ENCODE peak calls at places on chromosomes 12 and 14, in eight cellular contexts. One of them, this sample, is unnamed.

GRCh38 chr14:94393474-94393873 is 5.1 kb upstream of the SERPINA1 start:
- DNase-seq in astrocyte: no peak
- DNase-seq in CD8-positive, alpha-beta T cell: no peak
- DNase-seq in colonic mucosa: no peak
- DNase-seq in AG09309: no peak
- DNase-seq in brain microvascular endothelial cell: no peak
- DNase-seq in right atrium auricular region: no peak
- DNase-seq in uterus: no peak
- DNase-seq in this sample: no peak

GRCh38 chr12:42458575-42458974 is 131.0 kb downstream of the PRICKLE1 start:
- DNase-seq in astrocyte: no peak
- DNase-seq in CD8-positive, alpha-beta T cell: no peak
- DNase-seq in colonic mucosa: no peak
- DNase-seq in AG09309: no peak
- DNase-seq in brain microvascular endothelial cell: no peak
- DNase-seq in right atrium auricular region: no peak
- DNase-seq in uterus: no peak
- DNase-seq in this sample: no peak

GRCh38 chr12:108773798-108774788 is 42.8 kb upstream of the CORO1C start:
- DNase-seq in astrocyte: peak
- DNase-seq in CD8-positive, alpha-beta T cell: no peak
- DNase-seq in colonic mucosa: peak
- DNase-seq in AG09309: peak
- DNase-seq in brain microvascular endothelial cell: peak
- DNase-seq in right atrium auricular region: peak
- DNase-seq in uterus: peak
- DNase-seq in this sample: peak

GRCh38 chr12:108825205-108825950 is 32.0 kb downstream of the SSH1 start:
- DNase-seq in astrocyte: peak
- DNase-seq in CD8-positive, alpha-beta T cell: no peak
- DNase-seq in colonic mucosa: no peak
- DNase-seq in AG09309: no peak
- DNase-seq in brain microvascular endothelial cell: no peak
- DNase-seq in right atrium auricular region: no peak
- DNase-seq in uterus: no peak
- DNase-seq in this sample: no peak

GRCh38 chr12:75011120-75011519 is 198.5 kb downstream of the KCNC2 start:
- DNase-seq in astrocyte: no peak
- DNase-seq in CD8-positive, alpha-beta T cell: no peak
- DNase-seq in colonic mucosa: no peak
- DNase-seq in AG09309: no peak
- DNase-seq in brain microvascular endothelial cell: no peak
- DNase-seq in right atrium auricular region: no peak
- DNase-seq in uterus: no peak
- DNase-seq in this sample: no peak

GRCh38 chr12:95943231-95943842 is at the start of gene AMDHD1:
- DNase-seq in astrocyte: peak
- DNase-seq in CD8-positive, alpha-beta T cell: peak
- DNase-seq in colonic mucosa: peak
- DNase-seq in AG09309: no peak
- DNase-seq in brain microvascular endothelial cell: peak
- DNase-seq in right atrium auricular region: no peak
- DNase-seq in uterus: peak
- DNase-seq in this sample: peak

GRCh38 chr14:95953111-95953724 is 76.6 kb downstream of the TUNAR start:
- DNase-seq in astrocyte: no peak
- DNase-seq in CD8-positive, alpha-beta T cell: no peak
- DNase-seq in colonic mucosa: no peak
- DNase-seq in AG09309: no peak
- DNase-seq in brain microvascular endothelial cell: peak
- DNase-seq in right atrium auricular region: no peak
- DNase-seq in uterus: no peak
- DNase-seq in this sample: no peak

GRCh38 chr14:61574514-61574807 is 120.9 kb upstream of the HIF1A start:
- DNase-seq in astrocyte: no peak
- DNase-seq in CD8-positive, alpha-beta T cell: no peak
- DNase-seq in colonic mucosa: no peak
- DNase-seq in AG09309: no peak
- DNase-seq in brain microvascular endothelial cell: no peak
- DNase-seq in right atrium auricular region: no peak
- DNase-seq in uterus: no peak
- DNase-seq in this sample: no peak

GRCh38 chr12:118034429-118035193 is 18.1 kb downstream of the RFC5 start:
- DNase-seq in astrocyte: peak
- DNase-seq in CD8-positive, alpha-beta T cell: no peak
- DNase-seq in colonic mucosa: peak
- DNase-seq in AG09309: peak
- DNase-seq in brain microvascular endothelial cell: peak
- DNase-seq in right atrium auricular region: no peak
- DNase-seq in uterus: no peak
- DNase-seq in this sample: no peak

GRCh38 chr14:64682173-64682710 is 22.0 kb upstream of the PLEKHG3 start:
- DNase-seq in astrocyte: peak
- DNase-seq in CD8-positive, alpha-beta T cell: no peak
- DNase-seq in colonic mucosa: peak
- DNase-seq in AG09309: peak
- DNase-seq in brain microvascular endothelial cell: peak
- DNase-seq in right atrium auricular region: peak
- DNase-seq in uterus: peak
- DNase-seq in this sample: peak
- TF ChIP-seq CTCF in astrocyte: no peak
- TF ChIP-seq CTCF in CD8-positive, alpha-beta T cell: no peak
- TF ChIP-seq CTCF in colonic mucosa: no peak
- TF ChIP-seq CTCF in AG09309: no peak
- TF ChIP-seq CTCF in brain microvascular endothelial cell: no peak
- TF ChIP-seq CTCF in right atrium auricular region: no peak
- TF ChIP-seq CTCF in uterus: no peak
- TF ChIP-seq CTCF in this sample: no peak

GRCh38 chr12:51217133-51217967 is 512 bp downstream of the POU6F1 start:
- DNase-seq in astrocyte: no peak
- DNase-seq in CD8-positive, alpha-beta T cell: peak
- DNase-seq in colonic mucosa: peak
- DNase-seq in AG09309: no peak
- DNase-seq in brain microvascular endothelial cell: peak
- DNase-seq in right atrium auricular region: peak
- DNase-seq in uterus: peak
- DNase-seq in this sample: no peak
- TF ChIP-seq CTCF in astrocyte: no peak
- TF ChIP-seq CTCF in CD8-positive, alpha-beta T cell: no peak
- TF ChIP-seq CTCF in colonic mucosa: no peak
- TF ChIP-seq CTCF in AG09309: peak
- TF ChIP-seq CTCF in brain microvascular endothelial cell: peak
- TF ChIP-seq CTCF in right atrium auricular region: no peak
- TF ChIP-seq CTCF in uterus: peak
- TF ChIP-seq CTCF in this sample: peak

GRCh38 chr12:126144603-126145002 is 1079.4 kb downstream of the AACS start:
- DNase-seq in astrocyte: no peak
- DNase-seq in CD8-positive, alpha-beta T cell: no peak
- DNase-seq in colonic mucosa: no peak
- DNase-seq in AG09309: no peak
- DNase-seq in brain microvascular endothelial cell: no peak
- DNase-seq in right atrium auricular region: no peak
- DNase-seq in uterus: no peak
- DNase-seq in this sample: no peak

GRCh38 chr12:126139355-126139754 is 1074.1 kb downstream of the AACS start:
- DNase-seq in astrocyte: no peak
- DNase-seq in CD8-positive, alpha-beta T cell: no peak
- DNase-seq in colonic mucosa: no peak
- DNase-seq in AG09309: no peak
- DNase-seq in brain microvascular endothelial cell: no peak
- DNase-seq in right atrium auricular region: no peak
- DNase-seq in uterus: no peak
- DNase-seq in this sample: no peak
- TF ChIP-seq CTCF in astrocyte: peak
- TF ChIP-seq CTCF in CD8-positive, alpha-beta T cell: no peak
- TF ChIP-seq CTCF in colonic mucosa: no peak
- TF ChIP-seq CTCF in AG09309: peak
- TF ChIP-seq CTCF in brain microvascular endothelial cell: peak
- TF ChIP-seq CTCF in right atrium auricular region: no peak
- TF ChIP-seq CTCF in uterus: no peak
- TF ChIP-seq CTCF in this sample: no peak

GRCh38 chr12:12837025-12837872 is 24.1 kb downstream of the DDX47 start:
- DNase-seq in astrocyte: peak
- DNase-seq in CD8-positive, alpha-beta T cell: peak
- DNase-seq in colonic mucosa: peak
- DNase-seq in AG09309: peak
- DNase-seq in brain microvascular endothelial cell: peak
- DNase-seq in right atrium auricular region: peak
- DNase-seq in uterus: peak
- DNase-seq in this sample: no peak
- TF ChIP-seq CTCF in astrocyte: peak
- TF ChIP-seq CTCF in CD8-positive, alpha-beta T cell: peak
- TF ChIP-seq CTCF in colonic mucosa: peak
- TF ChIP-seq CTCF in AG09309: peak
- TF ChIP-seq CTCF in brain microvascular endothelial cell: peak
- TF ChIP-seq CTCF in right atrium auricular region: no peak
- TF ChIP-seq CTCF in uterus: peak
- TF ChIP-seq CTCF in this sample: peak

DNA sequence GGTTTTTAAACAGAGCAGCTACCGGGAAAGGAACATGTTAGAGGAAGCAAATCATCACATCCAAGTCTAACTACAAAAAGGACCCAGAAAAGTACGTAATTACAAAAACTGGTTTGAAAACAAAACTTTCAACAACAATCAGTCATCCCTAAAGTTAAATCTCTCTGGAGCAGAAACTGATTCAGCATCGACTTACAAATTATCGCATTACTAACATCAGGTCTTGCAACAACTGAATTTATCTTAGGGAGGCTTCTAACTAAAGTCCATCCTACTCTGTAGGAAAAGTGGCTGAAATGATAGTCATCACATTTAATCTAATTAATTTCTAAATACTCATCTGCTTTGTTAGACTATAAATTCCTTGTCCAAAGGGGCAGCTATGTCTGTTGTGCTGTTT is 136.9 kb downstream of the MED13L start:
- DNase-seq in astrocyte: no peak
- DNase-seq in CD8-positive, alpha-beta T cell: no peak
- DNase-seq in colonic mucosa: no peak
- DNase-seq in AG09309: no peak
- DNase-seq in brain microvascular endothelial cell: no peak
- DNase-seq in right atrium auricular region: no peak
- DNase-seq in uterus: no peak
- DNase-seq in this sample: no peak
- TF ChIP-seq CTCF in astrocyte: no peak
- TF ChIP-seq CTCF in CD8-positive, alpha-beta T cell: no peak
- TF ChIP-seq CTCF in colonic mucosa: no peak
- TF ChIP-seq CTCF in AG09309: no peak
- TF ChIP-seq CTCF in brain microvascular endothelial cell: no peak
- TF ChIP-seq CTCF in right atrium auricular region: no peak
- TF ChIP-seq CTCF in uterus: no peak
- TF ChIP-seq CTCF in this sample: no peak

DNA sequence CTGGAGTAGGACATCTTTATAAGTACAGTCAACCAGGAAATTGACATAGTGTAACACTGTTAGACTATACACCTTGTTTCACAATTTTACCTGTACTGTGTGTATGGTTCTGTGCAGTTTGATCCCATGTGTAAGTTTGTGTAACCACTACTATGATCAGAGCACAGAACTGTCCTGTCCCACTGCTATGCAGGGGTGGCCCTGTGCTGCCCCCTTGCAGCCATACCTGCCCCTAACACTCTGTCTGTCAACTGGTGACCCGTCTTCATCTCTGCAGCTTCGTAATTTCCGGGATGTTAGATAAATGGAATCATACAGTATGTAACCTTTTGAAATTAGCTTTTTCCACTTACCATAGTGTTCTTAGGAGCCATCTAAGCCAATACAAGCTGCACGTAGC is 58.7 kb upstream of the RD3L start:
- DNase-seq in astrocyte: no peak
- DNase-seq in CD8-positive, alpha-beta T cell: peak
- DNase-seq in colonic mucosa: no peak
- DNase-seq in AG09309: no peak
- DNase-seq in brain microvascular endothelial cell: no peak
- DNase-seq in right atrium auricular region: no peak
- DNase-seq in uterus: no peak
- DNase-seq in this sample: no peak
- TF ChIP-seq CTCF in astrocyte: no peak
- TF ChIP-seq CTCF in CD8-positive, alpha-beta T cell: no peak
- TF ChIP-seq CTCF in colonic mucosa: no peak
- TF ChIP-seq CTCF in AG09309: no peak
- TF ChIP-seq CTCF in brain microvascular endothelial cell: peak
- TF ChIP-seq CTCF in right atrium auricular region: no peak
- TF ChIP-seq CTCF in uterus: no peak
- TF ChIP-seq CTCF in this sample: peak

GRCh38 chr12:47744005-47744651 is 14.6 kb downstream of the RAPGEF3 start:
- DNase-seq in astrocyte: no peak
- DNase-seq in CD8-positive, alpha-beta T cell: peak
- DNase-seq in colonic mucosa: peak
- DNase-seq in AG09309: no peak
- DNase-seq in brain microvascular endothelial cell: no peak
- DNase-seq in right atrium auricular region: no peak
- DNase-seq in uterus: no peak
- DNase-seq in this sample: no peak
- TF ChIP-seq CTCF in astrocyte: peak
- TF ChIP-seq CTCF in CD8-positive, alpha-beta T cell: peak
- TF ChIP-seq CTCF in colonic mucosa: peak
- TF ChIP-seq CTCF in AG09309: peak
- TF ChIP-seq CTCF in brain microvascular endothelial cell: peak
- TF ChIP-seq CTCF in right atrium auricular region: no peak
- TF ChIP-seq CTCF in uterus: peak
- TF ChIP-seq CTCF in this sample: peak

This sample was measured in osteocyte.